ENCODE peak calls at places on chromosomes 16 and 17, in seven cellular contexts. Q, M, F, I, L, U and N are unnamed samples.

GRCh38 chr16:88455610-88456355 is 2.7 kb downstream of the ZFPM1 start:
- DNase-seq in Q (no peak), M (peak), F (no peak), I (peak), L (peak), U (no peak), N (peak)

GRCh38 chr17:33560165-33560564 is 267.1 kb upstream of the ASIC2 start:
- DNase-seq in Q (no peak), M (no peak), F (no peak), I (no peak), L (no peak), U (no peak), N (no peak)

GRCh38 chr16:58096249-58096648 is 32.9 kb downstream of the CFAP20 start:
- DNase-seq in Q (no peak), M (no peak), F (no peak), I (no peak), L (no peak), U (no peak), N (no peak)

GRCh38 chr16:48919791-48920190 is 309.8 kb upstream of the N4BP1 start:
- DNase-seq in Q (no peak), M (no peak), F (no peak), I (no peak), L (no peak), U (no peak), N (no peak)

GRCh38 chr17:30256756-30257506 is 21.4 kb upstream of the SLC6A4 start:
- DNase-seq in Q (no peak), M (no peak), F (no peak), I (no peak), L (peak), U (no peak), N (no peak)

GRCh38 chr16:4690946-4691665 is 2.3 kb upstream of the NUDT16L1 start:
- DNase-seq in Q (no peak), M (no peak), F (no peak), I (no peak), L (no peak), U (no peak), N (peak)

GRCh38 chr16:76639685-76640289 is 362.6 kb downstream of the CNTNAP4 start:
- DNase-seq in Q (no peak), M (no peak), F (no peak), I (no peak), L (no peak), U (peak), N (no peak)

GRCh38 chr17:12348476-12348875 is 317.2 kb upstream of the MYOCD start:
- DNase-seq in Q (no peak), M (no peak), F (no peak), I (no peak), L (no peak), U (no peak), N (no peak)

GRCh38 chr17:50047488-50048126 is 8.3 kb upstream of the ITGA3 start:
- DNase-seq in Q (no peak), M (peak), F (peak), I (no peak), L (peak), U (no peak), N (no peak)

GRCh38 chr16:86576591-86577313 is 1.6 kb upstream of the FOXL1 start:
- DNase-seq in Q (no peak), M (no peak), F (no peak), I (no peak), L (peak), U (no peak), N (no peak)

GRCh38 chr16:78227855-78228254 is 128.4 kb downstream of the WWOX start:
- DNase-seq in Q (no peak), M (no peak), F (no peak), I (no peak), L (no peak), U (no peak), N (no peak)

GRCh38 chr17:75152971-75153853 is 1.1 kb downstream of the JPT1 start:
- DNase-seq in Q (no peak), M (no peak), F (peak), I (no peak), L (peak), U (peak), N (no peak)

GRCh38 chr16:16075463-16076399 is 126.3 kb downstream of the ABCC1 start:
- DNase-seq in Q (no peak), M (no peak), F (no peak), I (peak), L (peak), U (no peak), N (peak)